ENCODE peak calls at places on chromosome 5, in six cellular contexts. One of them, this sample, is unnamed.

GRCh38 chr5:62489471-62489870 is 76.9 kb downstream of the IPO11 start:
- DNase-seq in upper lobe of left lung: no peak
- DNase-seq in GM04503: no peak
- DNase-seq in endothelial cell of umbilical vein: no peak
- DNase-seq in esophagus muscularis mucosa: no peak
- DNase-seq in fibroblast of the aortic adventitia: no peak
- DNase-seq in this sample: no peak

GRCh38 chr5:50564079-50564478 is 102.4 kb upstream of the PARP8 start:
- DNase-seq in fibroblast of the aortic adventitia: no peak
- DNase-seq in esophagus muscularis mucosa: no peak
- DNase-seq in upper lobe of left lung: no peak
- DNase-seq in endothelial cell of umbilical vein: no peak
- DNase-seq in GM04503: no peak
- DNase-seq in this sample: no peak

GRCh38 chr5:9927521-9927997 is 297.4 kb upstream of the TAS2R1 start:
- DNase-seq in esophagus muscularis mucosa: no peak
- DNase-seq in endothelial cell of umbilical vein: no peak
- DNase-seq in GM04503: no peak
- DNase-seq in fibroblast of the aortic adventitia: peak; percentile 68
- DNase-seq in upper lobe of left lung: no peak
- DNase-seq in this sample: no peak

GRCh38 chr5:152527358-152528048 is 122.4 kb upstream of the NMUR2 start:
- DNase-seq in upper lobe of left lung: no peak
- DNase-seq in fibroblast of the aortic adventitia: no peak
- DNase-seq in GM04503: no peak
- DNase-seq in endothelial cell of umbilical vein: no peak
- DNase-seq in esophagus muscularis mucosa: no peak
- DNase-seq in this sample: no peak

GRCh38 chr5:35138232-35138631 is 90.5 kb upstream of the AGXT2 start:
- DNase-seq in fibroblast of the aortic adventitia: no peak
- DNase-seq in endothelial cell of umbilical vein: no peak
- DNase-seq in upper lobe of left lung: no peak
- DNase-seq in esophagus muscularis mucosa: no peak
- DNase-seq in GM04503: peak; percentile 90
- DNase-seq in this sample: no peak

GRCh38 chr5:59051938-59052337 is 469.1 kb downstream of the RAB3C start:
- DNase-seq in GM04503: no peak
- DNase-seq in fibroblast of the aortic adventitia: no peak
- DNase-seq in esophagus muscularis mucosa: no peak
- DNase-seq in endothelial cell of umbilical vein: no peak
- DNase-seq in upper lobe of left lung: no peak
- DNase-seq in this sample: no peak

GRCh38 chr5:10333154-10334006 is 20.1 kb upstream of the MARCHF6 start:
- DNase-seq in endothelial cell of umbilical vein: peak; percentile 39
- DNase-seq in upper lobe of left lung: peak; percentile 38
- DNase-seq in esophagus muscularis mucosa: peak; percentile 84
- DNase-seq in GM04503: no peak
- DNase-seq in fibroblast of the aortic adventitia: no peak
- DNase-seq in this sample: peak; percentile 54

GRCh38 chr5:126269511-126269910 is 153.7 kb upstream of the GRAMD2B start:
- DNase-seq in upper lobe of left lung: no peak
- DNase-seq in fibroblast of the aortic adventitia: no peak
- DNase-seq in endothelial cell of umbilical vein: no peak
- DNase-seq in GM04503: no peak
- DNase-seq in esophagus muscularis mucosa: no peak
- DNase-seq in this sample: no peak

GRCh38 chr5:102049517-102049916 is 246.6 kb downstream of the SLCO4C1 start:
- DNase-seq in endothelial cell of umbilical vein: no peak
- DNase-seq in upper lobe of left lung: no peak
- DNase-seq in fibroblast of the aortic adventitia: no peak
- DNase-seq in esophagus muscularis mucosa: no peak
- DNase-seq in GM04503: no peak
- DNase-seq in this sample: peak; percentile 11

GRCh38 chr5:111017731-111018130 is 53.8 kb upstream of the TSLP start:
- DNase-seq in GM04503: no peak
- DNase-seq in fibroblast of the aortic adventitia: peak; percentile 25
- DNase-seq in esophagus muscularis mucosa: no peak
- DNase-seq in endothelial cell of umbilical vein: no peak
- DNase-seq in upper lobe of left lung: no peak
- DNase-seq in this sample: no peak

GRCh38 chr5:81425569-81425968 is 31.6 kb upstream of the ACOT12 start:
- DNase-seq in esophagus muscularis mucosa: no peak
- DNase-seq in upper lobe of left lung: no peak
- DNase-seq in fibroblast of the aortic adventitia: peak; percentile 71
- DNase-seq in GM04503: no peak
- DNase-seq in endothelial cell of umbilical vein: peak; percentile 65
- DNase-seq in this sample: peak; percentile 30

GRCh38 chr5:1522601-1523479 is 920 bp downstream of the LPCAT1 start:
- DNase-seq in fibroblast of the aortic adventitia: no peak
- DNase-seq in GM04503: no peak
- DNase-seq in endothelial cell of umbilical vein: no peak
- DNase-seq in upper lobe of left lung: peak; percentile 20
- DNase-seq in esophagus muscularis mucosa: no peak
- DNase-seq in this sample: no peak

GRCh38 chr5:139294372-139295165 is 1.0 kb downstream of the MATR3 start:
- DNase-seq in endothelial cell of umbilical vein: peak; percentile 83
- DNase-seq in upper lobe of left lung: peak; percentile 70
- DNase-seq in GM04503: peak; percentile 42
- DNase-seq in fibroblast of the aortic adventitia: peak; percentile 77
- DNase-seq in esophagus muscularis mucosa: peak; percentile 94
- DNase-seq in this sample: peak; percentile 83

GRCh38 chr5:66849803-66850202 is 253.6 kb downstream of the MAST4 start:
- DNase-seq in fibroblast of the aortic adventitia: peak; percentile 49
- DNase-seq in GM04503: no peak
- DNase-seq in endothelial cell of umbilical vein: peak; percentile 54
- DNase-seq in upper lobe of left lung: no peak
- DNase-seq in esophagus muscularis mucosa: no peak
- DNase-seq in this sample: peak; percentile 60

GRCh38 chr5:139038618-139039305 is 159.4 kb downstream of the SIL1 start:
- DNase-seq in esophagus muscularis mucosa: peak; percentile 60
- DNase-seq in fibroblast of the aortic adventitia: no peak
- DNase-seq in upper lobe of left lung: no peak
- DNase-seq in GM04503: no peak
- DNase-seq in endothelial cell of umbilical vein: no peak
- DNase-seq in this sample: no peak

GRCh38 chr5:139232161-139232724 is 34.1 kb upstream of the SIL1 start:
- DNase-seq in endothelial cell of umbilical vein: no peak
- DNase-seq in GM04503: no peak
- DNase-seq in upper lobe of left lung: no peak
- DNase-seq in esophagus muscularis mucosa: no peak
- DNase-seq in fibroblast of the aortic adventitia: peak; percentile 25
- DNase-seq in this sample: no peak

GRCh38 chr5:94908889-94909480 is 290.5 kb downstream of the SLF1 start:
- DNase-seq in endothelial cell of umbilical vein: peak; percentile 46
- DNase-seq in fibroblast of the aortic adventitia: peak; percentile 64
- DNase-seq in esophagus muscularis mucosa: no peak
- DNase-seq in GM04503: peak; percentile 5
- DNase-seq in upper lobe of left lung: no peak
- DNase-seq in this sample: peak; percentile 50

GRCh38 chr5:72692273-72692672 is 124.2 kb upstream of the TNPO1 start:
- DNase-seq in endothelial cell of umbilical vein: no peak
- DNase-seq in esophagus muscularis mucosa: no peak
- DNase-seq in GM04503: peak; percentile 27
- DNase-seq in fibroblast of the aortic adventitia: peak; percentile 17
- DNase-seq in upper lobe of left lung: no peak
- DNase-seq in this sample: no peak

GRCh38 chr5:150538007-150538917 is 30.3 kb downstream of the NDST1 start:
- DNase-seq in upper lobe of left lung: no peak
- DNase-seq in fibroblast of the aortic adventitia: peak; percentile 48
- DNase-seq in GM04503: peak; percentile 55
- DNase-seq in esophagus muscularis mucosa: no peak
- DNase-seq in endothelial cell of umbilical vein: no peak
- DNase-seq in this sample: no peak

GRCh38 chr5:82847564-82847963 is 229.6 kb downstream of the TMEM167A start:
- DNase-seq in fibroblast of the aortic adventitia: no peak
- DNase-seq in GM04503: no peak
- DNase-seq in upper lobe of left lung: no peak
- DNase-seq in esophagus muscularis mucosa: no peak
- DNase-seq in endothelial cell of umbilical vein: no peak
- DNase-seq in this sample: no peak

GRCh38 chr5:86968311-86968753 is 299.4 kb upstream of the RASA1 start:
- DNase-seq in GM04503: peak; percentile 13
- DNase-seq in fibroblast of the aortic adventitia: peak; percentile 78
- DNase-seq in esophagus muscularis mucosa: no peak
- DNase-seq in upper lobe of left lung: no peak
- DNase-seq in endothelial cell of umbilical vein: peak; percentile 76
- DNase-seq in this sample: peak; percentile 24

GRCh38 chr5:37217976-37218375 is 31.2 kb downstream of the CPLANE1 start:
- DNase-seq in GM04503: no peak
- DNase-seq in upper lobe of left lung: no peak
- DNase-seq in fibroblast of the aortic adventitia: no peak
- DNase-seq in endothelial cell of umbilical vein: no peak
- DNase-seq in esophagus muscularis mucosa: no peak
- DNase-seq in this sample: no peak

GRCh38 chr5:132506094-132506692 is 15.6 kb upstream of the IRF1 start:
- DNase-seq in fibroblast of the aortic adventitia: peak; percentile 97
- DNase-seq in esophagus muscularis mucosa: peak; percentile 91
- DNase-seq in upper lobe of left lung: no peak
- DNase-seq in GM04503: peak; percentile 98
- DNase-seq in endothelial cell of umbilical vein: peak; percentile 67
- DNase-seq in this sample: peak; percentile 58

GRCh38 chr5:94779684-94780083 is 161.2 kb downstream of the SLF1 start:
- DNase-seq in esophagus muscularis mucosa: no peak
- DNase-seq in endothelial cell of umbilical vein: no peak
- DNase-seq in upper lobe of left lung: no peak
- DNase-seq in fibroblast of the aortic adventitia: no peak
- DNase-seq in GM04503: no peak
- DNase-seq in this sample: no peak

GRCh38 chr5:43014522-43014921 is 25.6 kb downstream of the ANXA2R start:
- DNase-seq in esophagus muscularis mucosa: no peak
- DNase-seq in fibroblast of the aortic adventitia: no peak
- DNase-seq in upper lobe of left lung: no peak
- DNase-seq in endothelial cell of umbilical vein: no peak
- DNase-seq in GM04503: no peak
- DNase-seq in this sample: no peak

GRCh38 chr5:68659876-68660275 is 433.9 kb upstream of the SLC30A5 start:
- DNase-seq in GM04503: no peak
- DNase-seq in endothelial cell of umbilical vein: no peak
- DNase-seq in esophagus muscularis mucosa: no peak
- DNase-seq in upper lobe of left lung: no peak
- DNase-seq in fibroblast of the aortic adventitia: no peak
- DNase-seq in this sample: no peak

This sample was measured in dermis microvascular lymphatic vessel endothelial cell.